ENCODE peak calls at places on chromosomes 5 and 9, in seven cellular contexts. One of them, this sample, is unnamed. For H3K9me3, the result is how much of the 10 kb centered on the place peaks cover.

GRCh38 chr9:107739601-107740082 is 250.1 kb upstream of the KLF4 start:
- DNase-seq in body of pancreas: peak
- DNase-seq in kidney: peak
- DNase-seq in mammary epithelial cell: peak
- DNase-seq in Peyer's patch: no peak
- DNase-seq in adrenal gland: peak
- DNase-seq in endothelial cell of umbilical vein: no peak
- DNase-seq in this sample: no peak

GRCh38 chr9:21966140-21966851 is 27.9 kb downstream of the CDKN2A start:
- DNase-seq in body of pancreas: no peak
- DNase-seq in kidney: peak
- DNase-seq in mammary epithelial cell: no peak
- DNase-seq in Peyer's patch: no peak
- DNase-seq in adrenal gland: no peak
- DNase-seq in endothelial cell of umbilical vein: no peak
- DNase-seq in this sample: no peak

GRCh38 chr9:131179561-131180219 is 54.3 kb downstream of the NUP214 start:
- DNase-seq in body of pancreas: no peak
- DNase-seq in kidney: no peak
- DNase-seq in mammary epithelial cell: no peak
- DNase-seq in Peyer's patch: no peak
- DNase-seq in adrenal gland: no peak
- DNase-seq in endothelial cell of umbilical vein: peak
- DNase-seq in this sample: no peak

GRCh38 chr9:13395086-13395485 is 115.6 kb upstream of the MPDZ start:
- DNase-seq in body of pancreas: no peak
- DNase-seq in kidney: no peak
- DNase-seq in mammary epithelial cell: no peak
- DNase-seq in Peyer's patch: no peak
- DNase-seq in adrenal gland: no peak
- DNase-seq in endothelial cell of umbilical vein: no peak
- DNase-seq in this sample: no peak

GRCh38 chr5:172870807-172871431 is 36.9 kb downstream of the ERGIC1 start:
- DNase-seq in body of pancreas: no peak
- DNase-seq in kidney: no peak
- DNase-seq in mammary epithelial cell: peak
- DNase-seq in Peyer's patch: no peak
- DNase-seq in adrenal gland: no peak
- DNase-seq in endothelial cell of umbilical vein: peak
- DNase-seq in this sample: no peak

GRCh38 chr5:138334867-138335447 is 3.1 kb upstream of the FAM53C start:
- DNase-seq in body of pancreas: no peak
- DNase-seq in kidney: no peak
- DNase-seq in mammary epithelial cell: peak
- DNase-seq in Peyer's patch: no peak
- DNase-seq in adrenal gland: peak
- DNase-seq in endothelial cell of umbilical vein: no peak
- DNase-seq in this sample: no peak

GRCh38 chr5:39501403-39501802 is 76.6 kb upstream of the DAB2 start:
- DNase-seq in body of pancreas: peak
- DNase-seq in kidney: peak
- DNase-seq in mammary epithelial cell: no peak
- DNase-seq in Peyer's patch: no peak
- DNase-seq in adrenal gland: peak
- DNase-seq in endothelial cell of umbilical vein: peak
- DNase-seq in this sample: no peak

GRCh38 chr5:175059687-175060194 is 335.4 kb downstream of the MSX2 start:
- DNase-seq in body of pancreas: peak
- DNase-seq in kidney: peak
- DNase-seq in mammary epithelial cell: no peak
- DNase-seq in Peyer's patch: no peak
- DNase-seq in adrenal gland: peak
- DNase-seq in endothelial cell of umbilical vein: no peak
- DNase-seq in this sample: no peak

GRCh38 chr5:126124706-126125345 is 298.4 kb upstream of the GRAMD2B start:
- DNase-seq in body of pancreas: no peak
- DNase-seq in kidney: no peak
- DNase-seq in mammary epithelial cell: peak
- DNase-seq in Peyer's patch: no peak
- DNase-seq in adrenal gland: no peak
- DNase-seq in endothelial cell of umbilical vein: no peak
- DNase-seq in this sample: no peak

GRCh38 chr5:116492016-116492623 is 82.5 kb downstream of the SEMA6A start:
- DNase-seq in body of pancreas: no peak
- DNase-seq in kidney: no peak
- DNase-seq in mammary epithelial cell: peak
- DNase-seq in Peyer's patch: no peak
- DNase-seq in adrenal gland: no peak
- DNase-seq in endothelial cell of umbilical vein: no peak
- DNase-seq in this sample: no peak

GRCh38 chr9:98726735-98727134 is 18.0 kb upstream of the GABBR2 start:
- DNase-seq in body of pancreas: no peak
- DNase-seq in kidney: no peak
- DNase-seq in mammary epithelial cell: no peak
- DNase-seq in Peyer's patch: no peak
- DNase-seq in adrenal gland: peak
- DNase-seq in endothelial cell of umbilical vein: no peak
- DNase-seq in this sample: no peak

GRCh38 chr5:75551471-75551870 is 39.8 kb downstream of the POLK start:
- DNase-seq in body of pancreas: no peak
- DNase-seq in kidney: no peak
- DNase-seq in mammary epithelial cell: peak
- DNase-seq in Peyer's patch: no peak
- DNase-seq in adrenal gland: no peak
- DNase-seq in endothelial cell of umbilical vein: no peak
- DNase-seq in this sample: no peak

GRCh38 chr5:1764606-1764960 is 35.1 kb downstream of the MRPL36 start:
- DNase-seq in body of pancreas: no peak
- DNase-seq in kidney: peak
- DNase-seq in mammary epithelial cell: no peak
- DNase-seq in Peyer's patch: no peak
- DNase-seq in adrenal gland: no peak
- DNase-seq in endothelial cell of umbilical vein: no peak
- DNase-seq in this sample: no peak

GRCh38 chr5:84688566-84688965 is 303.9 kb upstream of the EDIL3 start:
- DNase-seq in body of pancreas: no peak
- DNase-seq in kidney: no peak
- DNase-seq in mammary epithelial cell: peak
- DNase-seq in Peyer's patch: no peak
- DNase-seq in adrenal gland: no peak
- DNase-seq in endothelial cell of umbilical vein: no peak
- DNase-seq in this sample: no peak

GRCh38 chr5:124755565-124755964 is 9.1 kb upstream of the ZNF608 start:
- DNase-seq in body of pancreas: no peak
- DNase-seq in kidney: no peak
- DNase-seq in mammary epithelial cell: no peak
- DNase-seq in Peyer's patch: no peak
- DNase-seq in adrenal gland: no peak
- DNase-seq in endothelial cell of umbilical vein: no peak
- DNase-seq in this sample: no peak

GRCh38 chr5:16736158-16736994 is 119.6 kb upstream of the RETREG1 start:
- DNase-seq in body of pancreas: peak
- DNase-seq in kidney: peak
- DNase-seq in mammary epithelial cell: peak
- DNase-seq in Peyer's patch: peak
- DNase-seq in adrenal gland: peak
- DNase-seq in endothelial cell of umbilical vein: peak
- DNase-seq in this sample: no peak

GRCh38 chr5:145887217-145887616 is 14.4 kb upstream of the GRXCR2 start:
- DNase-seq in body of pancreas: no peak
- DNase-seq in kidney: no peak
- DNase-seq in mammary epithelial cell: no peak
- DNase-seq in Peyer's patch: no peak
- DNase-seq in adrenal gland: no peak
- DNase-seq in endothelial cell of umbilical vein: no peak
- DNase-seq in this sample: no peak

GRCh38 chr5:33530183-33530962 is 89.6 kb downstream of the TARS1 start:
- DNase-seq in body of pancreas: no peak
- DNase-seq in kidney: no peak
- DNase-seq in mammary epithelial cell: no peak
- DNase-seq in Peyer's patch: no peak
- DNase-seq in adrenal gland: no peak
- DNase-seq in endothelial cell of umbilical vein: no peak
- DNase-seq in this sample: no peak

GRCh38 chr5:115758356-115758755 is 58.1 kb downstream of the CDO1 start:
- DNase-seq in body of pancreas: no peak
- DNase-seq in kidney: no peak
- DNase-seq in mammary epithelial cell: peak
- DNase-seq in Peyer's patch: no peak
- DNase-seq in adrenal gland: no peak
- DNase-seq in endothelial cell of umbilical vein: no peak
- DNase-seq in this sample: no peak

DNA sequence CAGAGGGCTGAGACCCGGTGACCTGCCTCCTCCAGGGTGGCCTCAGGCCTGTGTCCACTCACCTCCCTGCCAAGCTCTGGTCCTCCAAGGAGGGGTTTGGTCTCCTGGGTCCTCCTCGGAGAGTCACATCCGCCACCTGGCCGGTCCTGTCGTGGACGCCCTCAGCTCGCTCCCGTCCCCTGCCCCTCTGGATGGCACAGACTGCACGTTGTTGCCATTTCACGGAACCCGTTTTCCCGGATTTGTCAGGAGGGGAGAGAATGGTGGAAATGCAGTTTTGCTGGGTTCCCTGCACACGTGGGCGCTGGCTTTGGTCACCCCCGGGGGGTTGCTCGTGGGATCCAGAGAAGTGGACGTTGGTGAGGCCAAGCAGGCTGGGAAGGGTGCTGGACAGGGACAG is 62.7 kb downstream of the RXRA start:
- DNase-seq in body of pancreas: no peak
- DNase-seq in kidney: no peak
- DNase-seq in mammary epithelial cell: no peak
- DNase-seq in Peyer's patch: no peak
- DNase-seq in adrenal gland: no peak
- DNase-seq in endothelial cell of umbilical vein: no peak
- DNase-seq in this sample: no peak
- H3K27ac ChIP-seq in body of pancreas: no peak
- H3K27ac ChIP-seq in kidney: no peak
- H3K27ac ChIP-seq in mammary epithelial cell: no peak
- H3K27ac ChIP-seq in Peyer's patch: no peak
- H3K27ac ChIP-seq in adrenal gland: no peak
- H3K27ac ChIP-seq in endothelial cell of umbilical vein: no peak
- H3K27ac ChIP-seq in this sample: no peak

GRCh38 chr9:33229359-33230120 is 10.4 kb upstream of the SPINK4 start:
- DNase-seq in body of pancreas: peak
- DNase-seq in kidney: peak
- DNase-seq in mammary epithelial cell: peak
- DNase-seq in Peyer's patch: peak
- DNase-seq in adrenal gland: no peak
- DNase-seq in endothelial cell of umbilical vein: no peak
- DNase-seq in this sample: no peak
- TF ChIP-seq CTCF in body of pancreas: peak
- TF ChIP-seq CTCF in kidney: peak
- TF ChIP-seq CTCF in mammary epithelial cell: peak
- TF ChIP-seq CTCF in Peyer's patch: peak
- TF ChIP-seq CTCF in adrenal gland: no peak
- TF ChIP-seq CTCF in endothelial cell of umbilical vein: no peak
- TF ChIP-seq CTCF in this sample: no peak

GRCh38 chr5:45264447-45264846 is 431.7 kb downstream of the HCN1 start:
- DNase-seq in body of pancreas: no peak
- DNase-seq in kidney: no peak
- DNase-seq in mammary epithelial cell: no peak
- DNase-seq in Peyer's patch: no peak
- DNase-seq in adrenal gland: no peak
- DNase-seq in endothelial cell of umbilical vein: no peak
- DNase-seq in this sample: no peak
- H3K9me3 ChIP-seq in body of pancreas: under half
- H3K9me3 ChIP-seq in kidney: under half
- H3K9me3 ChIP-seq in mammary epithelial cell: under half
- H3K9me3 ChIP-seq in Peyer's patch: under half
- H3K9me3 ChIP-seq in adrenal gland: under half
- H3K9me3 ChIP-seq in endothelial cell of umbilical vein: under half
- H3K9me3 ChIP-seq in this sample: under half

GRCh38 chr9:76891279-76891678 is 14.6 kb downstream of the PRUNE2 start:
- DNase-seq in body of pancreas: no peak
- DNase-seq in kidney: no peak
- DNase-seq in mammary epithelial cell: no peak
- DNase-seq in Peyer's patch: no peak
- DNase-seq in adrenal gland: no peak
- DNase-seq in endothelial cell of umbilical vein: no peak
- DNase-seq in this sample: no peak
- H3K27ac ChIP-seq in body of pancreas: no peak
- H3K27ac ChIP-seq in kidney: no peak
- H3K27ac ChIP-seq in mammary epithelial cell: no peak
- H3K27ac ChIP-seq in Peyer's patch: no peak
- H3K27ac ChIP-seq in adrenal gland: no peak
- H3K27ac ChIP-seq in endothelial cell of umbilical vein: no peak
- H3K27ac ChIP-seq in this sample: no peak

GRCh38 chr9:124342946-124343485 is 72.2 kb downstream of the PSMB7 start:
- DNase-seq in body of pancreas: no peak
- DNase-seq in kidney: peak
- DNase-seq in mammary epithelial cell: peak
- DNase-seq in Peyer's patch: no peak
- DNase-seq in adrenal gland: peak
- DNase-seq in endothelial cell of umbilical vein: no peak
- DNase-seq in this sample: no peak
- TF ChIP-seq CTCF in body of pancreas: no peak
- TF ChIP-seq CTCF in kidney: no peak
- TF ChIP-seq CTCF in mammary epithelial cell: no peak
- TF ChIP-seq CTCF in Peyer's patch: no peak
- TF ChIP-seq CTCF in adrenal gland: no peak
- TF ChIP-seq CTCF in endothelial cell of umbilical vein: no peak
- TF ChIP-seq CTCF in this sample: no peak

GRCh38 chr5:4348418-4348817 is 752.8 kb downstream of the IRX1 start:
- DNase-seq in body of pancreas: no peak
- DNase-seq in kidney: no peak
- DNase-seq in mammary epithelial cell: peak
- DNase-seq in Peyer's patch: no peak
- DNase-seq in adrenal gland: no peak
- DNase-seq in endothelial cell of umbilical vein: no peak
- DNase-seq in this sample: no peak
- H3K9me3 ChIP-seq in body of pancreas: under half
- H3K9me3 ChIP-seq in kidney: under half
- H3K9me3 ChIP-seq in mammary epithelial cell: under half
- H3K9me3 ChIP-seq in Peyer's patch: under half
- H3K9me3 ChIP-seq in adrenal gland: under half
- H3K9me3 ChIP-seq in endothelial cell of umbilical vein: under half
- H3K9me3 ChIP-seq in this sample: under half

GRCh38 chr9:4814913-4815312 is 22.2 kb downstream of the RCL1 start:
- DNase-seq in body of pancreas: no peak
- DNase-seq in kidney: no peak
- DNase-seq in mammary epithelial cell: no peak
- DNase-seq in Peyer's patch: no peak
- DNase-seq in adrenal gland: no peak
- DNase-seq in endothelial cell of umbilical vein: peak
- DNase-seq in this sample: no peak
- H3K27ac ChIP-seq in body of pancreas: no peak
- H3K27ac ChIP-seq in kidney: no peak
- H3K27ac ChIP-seq in mammary epithelial cell: no peak
- H3K27ac ChIP-seq in Peyer's patch: no peak
- H3K27ac ChIP-seq in adrenal gland: no peak
- H3K27ac ChIP-seq in endothelial cell of umbilical vein: no peak
- H3K27ac ChIP-seq in this sample: no peak